ENCODE peak calls at places on chromosomes 5 and 9, in five cellular contexts. L is cardiac fibroblast, J is psoas muscle, W is AG09309, O is fibroblast of mammary gland. K is an unnamed sample.

GRCh38 chr5:55407059-55407684 is 99.4 kb downstream of the MTREX start:
- DNase-seq in L (peak; percentile 73), W (peak; percentile 20), O (peak; percentile 78), J (no peak), K (peak; percentile 54)

GRCh38 chr5:10454591-10455272 is 13.1 kb downstream of the ROPN1L start:
- DNase-seq in O (peak; percentile 92), L (peak; percentile 45), W (no peak), J (peak; percentile 34), K (peak; percentile 74)

GRCh38 chr9:13427587-13427986 is 148.1 kb upstream of the MPDZ start:
- DNase-seq in O (peak; percentile 71), W (peak; percentile 8), J (no peak), L (peak; percentile 85), K (peak; percentile 67)

GRCh38 chr9:134179918-134180785 is 15.8 kb upstream of the RNU6ATAC start:
- DNase-seq in W (no peak), L (no peak), O (no peak), J (peak; percentile 14), K (no peak)

GRCh38 chr9:28050046-28050445 is 476.8 kb upstream of the C9orf72 start:
- DNase-seq in J (no peak), W (peak; percentile 21), O (peak; percentile 4), L (no peak), K (no peak)

GRCh38 chr5:78677777-78678668 is 29.5 kb upstream of the LHFPL2 start:
- DNase-seq in L (peak; percentile 97), O (peak; percentile 99), J (peak; percentile 65), W (peak; percentile 98), K (peak; percentile 77)

GRCh38 chr5:38670878-38671277 is 114.4 kb upstream of the LIFR start:
- DNase-seq in O (peak; percentile 73), J (peak; percentile 25), L (peak; percentile 70), W (peak; percentile 27), K (peak; percentile 90)

GRCh38 chr5:148465381-148466290 is 81.9 kb downstream of the FBXO38 start:
- DNase-seq in L (peak; percentile 29), O (no peak), W (no peak), J (no peak), K (no peak)

GRCh38 chr5:132782101-132782500 is 5.1 kb upstream of the SEPTIN8 start:
- DNase-seq in W (no peak), L (peak; percentile 42), O (peak; percentile 55), J (no peak), K (peak; percentile 45)

DNA sequence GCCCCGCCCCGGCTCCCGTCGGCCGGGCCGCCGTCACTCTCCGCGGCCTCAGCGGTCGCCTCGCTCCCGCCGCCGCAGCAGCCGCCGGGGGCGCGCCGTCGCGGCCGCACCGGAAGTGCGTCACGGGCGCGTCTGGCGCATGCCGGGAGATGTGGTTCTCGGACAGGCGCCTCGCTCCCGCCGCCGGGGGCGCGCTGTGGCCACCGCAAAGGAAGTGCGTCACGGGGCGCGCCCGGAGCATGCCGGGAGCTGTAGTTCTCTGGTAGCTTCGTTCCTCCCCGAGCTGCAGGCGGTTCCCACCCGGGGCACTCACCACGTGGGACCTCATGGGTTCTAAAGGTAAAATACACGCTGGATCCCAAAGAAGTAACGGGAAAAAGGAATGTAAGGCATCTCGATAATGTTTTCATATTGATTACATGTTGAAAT is at the start of gene UBAC1:
- DNase-seq in J (peak; percentile 97), W (peak; percentile 62), O (peak; percentile 91), L (peak; percentile 95), K (peak; percentile 91)
- TF ChIP-seq CTCF in J (peak; percentile 32), W (peak; percentile 27), O (no peak), L (peak; percentile 19), K (peak; percentile 14)

GRCh38 chr5:32852535-32852934 is 141.4 kb downstream of the NPR3 start:
- DNase-seq in L (peak; percentile 51), J (peak; percentile 41), W (no peak), O (peak; percentile 87), K (peak; percentile 76)
- TF ChIP-seq CTCF in L (peak; percentile 50), J (peak; percentile 16), W (peak; percentile 53), O (peak; percentile 58), K (no peak)

GRCh38 chr9:136502940-136503550 is 20.2 kb upstream of the SEC16A start:
- DNase-seq in W (no peak), O (no peak), L (no peak), J (no peak), K (no peak)
- TF ChIP-seq CTCF in W (no peak), O (no peak), L (no peak), J (no peak), K (no peak)

GRCh38 chr9:120110520-120110919 is 469.4 kb downstream of the CDK5RAP2 start:
- DNase-seq in O (no peak), L (no peak), J (no peak), W (no peak), K (no peak)

GRCh38 chr9:120107138-120107537 is 472.8 kb downstream of the CDK5RAP2 start:
- DNase-seq in L (no peak), O (no peak), W (no peak), J (no peak), K (no peak)

GRCh38 chr9:120104771-120105170 is 475.2 kb downstream of the CDK5RAP2 start:
- DNase-seq in W (no peak), O (no peak), J (no peak), L (no peak), K (no peak)

DNA sequence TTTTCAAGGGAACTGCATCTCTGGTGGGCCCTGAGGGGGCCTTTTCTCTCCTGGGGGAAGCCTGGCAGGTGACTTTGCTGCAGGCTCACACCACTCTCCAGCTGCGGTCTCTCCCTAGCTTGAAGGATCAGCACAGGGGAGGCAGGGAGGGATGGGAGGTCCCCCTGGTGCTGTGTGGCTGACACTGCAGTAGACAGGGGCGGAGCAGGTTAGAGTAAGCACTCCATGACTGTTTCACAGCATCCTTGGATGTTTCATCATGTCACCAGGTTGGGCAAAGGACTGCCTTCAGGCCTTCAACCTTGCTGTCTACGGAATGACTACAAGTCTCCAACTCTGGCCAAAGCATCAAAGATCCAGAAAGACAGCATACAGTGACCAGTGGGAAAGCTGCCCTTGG is 470.7 kb downstream of the CDK5RAP2 start:
- DNase-seq in W (no peak), L (no peak), O (no peak), J (no peak), K (peak; percentile 14)
- TF ChIP-seq CTCF in W (no peak), L (no peak), O (no peak), J (no peak), K (no peak)

GRCh38 chr9:15824310-15824709 is 271.5 kb downstream of the CCDC171 start:
- DNase-seq in J (no peak), O (peak; percentile 31), L (peak; percentile 28), W (peak; percentile 1), K (peak; percentile 71)
- TF ChIP-seq CTCF in J (no peak), O (no peak), L (no peak), W (peak; percentile 22), K (peak; percentile 19)

GRCh38 chr9:5628530-5629311 is at the start of gene RIC1:
- DNase-seq in O (peak; percentile 86), W (peak; percentile 71), J (peak; percentile 92), L (peak; percentile 96), K (peak; percentile 89)
- TF ChIP-seq CTCF in O (no peak), W (no peak), J (no peak), L (no peak), K (no peak)

GRCh38 chr5:118698774-118699173 is 289.6 kb downstream of the DTWD2 start:
- DNase-seq in O (no peak), L (no peak), J (no peak), W (no peak), K (no peak)
- TF ChIP-seq CTCF in O (no peak), L (no peak), J (no peak), W (no peak), K (no peak)

GRCh38 chr5:16457451-16457850 is 8.1 kb downstream of the ZNF622 start:
- DNase-seq in J (no peak), L (no peak), O (no peak), W (no peak), K (no peak)
- TF ChIP-seq CTCF in J (peak; percentile 24), L (peak; percentile 1), O (no peak), W (no peak), K (no peak)

DNA sequence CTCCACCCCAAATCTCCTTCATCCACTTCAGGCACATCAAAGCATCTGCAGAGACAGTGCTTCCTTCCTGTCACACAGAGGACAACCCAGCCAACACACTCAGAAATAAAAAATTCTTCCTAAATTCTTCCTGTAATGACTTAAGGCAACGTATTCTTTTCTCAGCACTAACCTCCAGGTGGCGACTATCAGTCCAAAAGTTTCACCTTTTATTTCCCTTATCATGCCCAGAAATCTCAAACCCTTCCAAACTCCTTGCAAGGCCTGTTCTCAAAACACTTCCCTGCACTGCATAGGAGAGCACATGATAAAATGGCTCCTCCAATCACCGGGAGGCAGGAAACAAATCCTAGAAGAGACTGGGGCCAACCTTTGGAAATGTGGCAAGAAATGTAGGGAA is 35.1 kb downstream of the SLIT3 start:
- DNase-seq in O (peak; percentile 20), W (no peak), L (no peak), J (no peak), K (peak; percentile 50)
- TF ChIP-seq CTCF in O (peak; percentile 36), W (no peak), L (no peak), J (no peak), K (peak; percentile 39)

K was measured in MCF 10A.